ENCODE peak calls at places on chromosomes 6 and 20, in eight cellular contexts. W is stimulated activated naive CD8-positive, alpha-beta T cell treated with anti-CD3 and anti-CD28 coated beads, Interleukin-15, amount 100 ng/mL, for 72 hours; O is fibroblast of the aortic adventitia; C is A549; V is AG09309; B is germinal center; Q is skeletal muscle cell; Z is mammary epithelial cell. G is an unnamed sample.

GRCh38 chr6:170443151-170443662 is 109.9 kb downstream of the PSMB1 start:
- DNase-seq in C (no peak), B (no peak), O (no peak), W (no peak), Q (no peak), V (no peak), Z (no peak), G (no peak)

GRCh38 chr20:49435639-49436038 is 46.8 kb downstream of the KCNB1 start:
- DNase-seq in O (no peak), B (no peak), Q (no peak), Z (no peak), C (no peak), W (no peak), V (no peak), G (no peak)

GRCh38 chr6:34315256-34315655 is 66.5 kb upstream of the SMIM29 start:
- DNase-seq in B (no peak), W (no peak), C (no peak), Z (no peak), V (no peak), O (no peak), Q (no peak), G (peak)

GRCh38 chr6:112189494-112189893 is 64.9 kb downstream of the LAMA4 start:
- DNase-seq in Z (no peak), B (no peak), V (no peak), O (peak), C (no peak), W (no peak), Q (peak), G (no peak)

GRCh38 chr6:166381733-166382499 is 824 bp downstream of the MPC1 start:
- DNase-seq in Z (peak), C (peak), W (peak), O (peak), V (no peak), B (peak), Q (no peak), G (peak)

GRCh38 chr6:15023448-15023847 is 222.4 kb upstream of the JARID2 start:
- DNase-seq in B (no peak), W (peak), Z (peak), C (no peak), O (no peak), V (no peak), Q (no peak), G (no peak)

GRCh38 chr6:15362274-15363160 is 116.6 kb downstream of the JARID2 start:
- DNase-seq in B (no peak), Z (no peak), C (no peak), O (no peak), V (no peak), W (no peak), Q (no peak), G (no peak)

GRCh38 chr6:157538163-157538562 is 157.2 kb downstream of the ZDHHC14 start:
- DNase-seq in B (no peak), O (no peak), Z (no peak), Q (no peak), C (no peak), V (no peak), W (no peak), G (no peak)

GRCh38 chr6:107585815-107586435 is 96.0 kb downstream of the SOBP start:
- DNase-seq in B (no peak), C (no peak), V (no peak), Q (no peak), Z (no peak), W (no peak), O (no peak), G (no peak)

GRCh38 chr20:56924976-56925695 is 296.0 kb downstream of the TFAP2C start:
- DNase-seq in O (no peak), Z (no peak), C (no peak), Q (no peak), W (no peak), B (no peak), V (no peak), G (no peak)

GRCh38 chr6:44737829-44738528 is 350.5 kb downstream of the CDC5L start:
- DNase-seq in C (no peak), O (no peak), V (no peak), Z (no peak), Q (no peak), W (no peak), B (no peak), G (no peak)

GRCh38 chr20:14712302-14712739 is 374.9 kb upstream of the FLRT3 start:
- DNase-seq in W (no peak), Z (peak), B (no peak), Q (peak), V (no peak), C (peak), O (peak), G (no peak)

G was measured in Karpas-422.